ENCODE peak calls at places on chromosomes 3 and 15, in ten cellular contexts. A is dorsolateral prefrontal cortex, K is mammary epithelial cell, P is spleen, Q is omental fat pad, N is tibial nerve, Z is cardiac fibroblast, D is GM10248, O is HCT116, W is AG04450. C is an unnamed sample.

GRCh38 chr3:148459931-148460513 is 237.7 kb upstream of the AGTR1 start:
- DNase-seq in A (no peak), K (no peak), P (no peak), Q (no peak), N (no peak), Z (peak; percentile 6), D (peak; percentile 12), O (peak; percentile 6), W (no peak), C (no peak)

GRCh38 chr15:34794590-34795206 is 651 bp downstream of the ACTC1 start:
- DNase-seq in A (no peak), K (no peak), P (no peak), Q (no peak), N (no peak), Z (no peak), D (no peak), O (no peak), W (no peak), C (no peak)

GRCh38 chr15:39710681-39711080 is 72.0 kb downstream of the FSIP1 start:
- DNase-seq in A (no peak), K (no peak), P (no peak), Q (no peak), N (no peak), Z (no peak), D (no peak), O (no peak), W (no peak), C (no peak)

GRCh38 chr3:12809435-12809834 is 13.0 kb downstream of the CAND2 start:
- DNase-seq in A (no peak), K (no peak), P (peak; percentile 43), Q (no peak), N (no peak), Z (no peak), D (no peak), O (no peak), W (no peak), C (no peak)

GRCh38 chr3:127034195-127034989 is 51.5 kb downstream of the PLXNA1 start:
- DNase-seq in A (no peak), K (no peak), P (peak; percentile 73), Q (no peak), N (no peak), Z (no peak), D (no peak), O (no peak), W (no peak), C (no peak)

GRCh38 chr3:131795382-131796085 is 239.3 kb downstream of the CPNE4 start:
- DNase-seq in A (no peak), K (no peak), P (no peak), Q (no peak), N (no peak), Z (peak; percentile 51), D (no peak), O (no peak), W (no peak), C (no peak)

GRCh38 chr3:41652506-41652905 is 309.4 kb downstream of the ULK4 start:
- DNase-seq in A (no peak), K (no peak), P (no peak), Q (no peak), N (no peak), Z (no peak), D (no peak), O (no peak), W (no peak), C (no peak)

GRCh38 chr3:64900220-64900619 is 212.4 kb upstream of the ADAMTS9 start:
- DNase-seq in A (no peak), K (no peak), P (no peak), Q (no peak), N (no peak), Z (no peak), D (no peak), O (no peak), W (no peak), C (no peak)

GRCh38 chr15:100335335-100335999 is 6.3 kb downstream of the ADAMTS17 start:
- DNase-seq in A (no peak), K (no peak), P (no peak), Q (no peak), N (no peak), Z (no peak), D (no peak), O (no peak), W (no peak), C (no peak)

GRCh38 chr3:121018917-121019321 is 110.9 kb downstream of the STXBP5L start:
- DNase-seq in A (no peak), K (peak; percentile 79), P (peak; percentile 40), Q (no peak), N (no peak), Z (no peak), D (no peak), O (no peak), W (no peak), C (no peak)

GRCh38 chr3:105762749-105763673 is 105.8 kb downstream of the CBLB start:
- DNase-seq in A (no peak), K (no peak), P (no peak), Q (no peak), N (no peak), Z (no peak), D (no peak), O (no peak), W (no peak), C (no peak)

GRCh38 chr3:171173732-171174131 is 147.2 kb upstream of the SLC2A2 start:
- DNase-seq in A (peak; percentile 45), K (no peak), P (peak; percentile 76), Q (no peak), N (no peak), Z (no peak), D (no peak), O (no peak), W (no peak), C (no peak)

GRCh38 chr3:172070269-172070668 is 30.9 kb downstream of the FNDC3B start:
- DNase-seq in A (no peak), K (no peak), P (no peak), Q (no peak), N (no peak), Z (no peak), D (no peak), O (no peak), W (no peak), C (no peak)

GRCh38 chr15:58731756-58732535 is 17.6 kb downstream of the ADAM10 start:
- DNase-seq in A (no peak), K (peak; percentile 86), P (no peak), Q (no peak), N (no peak), Z (peak; percentile 72), D (no peak), O (peak; percentile 72), W (no peak), C (no peak)

GRCh38 chr15:80890341-80890972 is 99.2 kb downstream of the MESD start:
- DNase-seq in A (no peak), K (peak; percentile 24), P (no peak), Q (no peak), N (no peak), Z (no peak), D (no peak), O (no peak), W (no peak), C (no peak)

GRCh38 chr15:96416934-96417759 is 86.6 kb downstream of the NR2F2 start:
- DNase-seq in A (no peak), K (no peak), P (no peak), Q (no peak), N (no peak), Z (peak; percentile 22), D (no peak), O (no peak), W (no peak), C (no peak)
- TF ChIP-seq CTCF in A (no peak), K (no peak), P (no peak), Q (no peak), N (no peak), Z (no peak), D (no peak), O (no peak), W (no peak), C (no peak)

GRCh38 chr15:51130344-51130743 is 35.6 kb upstream of the TNFAIP8L3 start:
- DNase-seq in A (no peak), K (no peak), P (no peak), Q (no peak), N (no peak), Z (no peak), D (no peak), O (no peak), W (no peak), C (no peak)

GRCh38 chr15:51134416-51135199 is 39.9 kb upstream of the TNFAIP8L3 start:
- DNase-seq in A (no peak), K (no peak), P (no peak), Q (no peak), N (no peak), Z (peak; percentile 21), D (no peak), O (no peak), W (no peak), C (no peak)

GRCh38 chr15:51133140-51133630 is 38.5 kb upstream of the TNFAIP8L3 start:
- DNase-seq in A (no peak), K (peak; percentile 50), P (no peak), Q (no peak), N (no peak), Z (no peak), D (no peak), O (no peak), W (no peak), C (no peak)

GRCh38 chr15:51131596-51132290 is 37.0 kb upstream of the TNFAIP8L3 start:
- DNase-seq in A (no peak), K (no peak), P (no peak), Q (no peak), N (no peak), Z (no peak), D (no peak), O (no peak), W (no peak), C (no peak)

GRCh38 chr15:51132384-51133139 is 37.9 kb upstream of the TNFAIP8L3 start:
- DNase-seq in A (no peak), K (peak; percentile 72), P (no peak), Q (no peak), N (peak; percentile 51), Z (peak; percentile 96), D (no peak), O (peak; percentile 15), W (peak; percentile 81), C (no peak)
- TF ChIP-seq CTCF in A (peak; percentile 79), K (peak; percentile 97), P (peak; percentile 44), Q (peak; percentile 20), N (peak; percentile 55), Z (peak; percentile 99), D (peak; percentile 71), O (peak; percentile 94), W (peak; percentile 98), C (no peak)

DNA sequence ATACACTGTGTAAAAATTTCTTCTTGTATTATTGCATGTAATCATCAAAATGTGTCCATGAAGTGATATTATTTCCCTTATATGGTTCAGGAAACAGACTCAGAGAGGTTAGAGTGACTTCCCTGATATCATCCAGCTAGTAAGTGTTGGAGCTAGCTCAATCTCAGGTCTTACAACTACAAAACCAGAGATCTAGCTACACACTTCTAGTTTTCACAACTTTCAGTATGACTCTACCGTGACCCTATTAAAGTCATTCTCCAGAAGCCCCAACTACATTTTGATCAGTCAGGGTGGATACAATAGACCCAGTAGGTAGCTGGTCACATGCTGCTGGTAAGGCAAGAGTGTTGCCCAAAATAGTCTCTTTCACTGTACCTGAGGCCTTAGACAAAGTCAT is 165.3 kb downstream of the GOLIM4 start:
- DNase-seq in A (no peak), K (no peak), P (no peak), Q (no peak), N (no peak), Z (no peak), D (no peak), O (no peak), W (no peak), C (no peak)
- TF ChIP-seq CTCF in A (no peak), K (no peak), P (no peak), Q (no peak), N (no peak), Z (no peak), D (no peak), O (no peak), W (no peak), C (no peak)

GRCh38 chr3:118775021-118775420 is 259.6 kb downstream of the IGSF11 start:
- DNase-seq in A (no peak), K (no peak), P (no peak), Q (no peak), N (no peak), Z (no peak), D (no peak), O (no peak), W (no peak), C (no peak)
- TF ChIP-seq CTCF in A (no peak), K (no peak), P (no peak), Q (no peak), N (no peak), Z (no peak), D (no peak), O (no peak), W (no peak), C (no peak)